ENCODE peak calls at places on chromosome 14, in five cellular contexts. Q is GM12878, F is A549, N is HepG2, R is endothelial cell of umbilical vein. S is an unnamed sample.

GRCh38 chr14:61362072-61362750 is 40.8 kb downstream of the PRKCH start:
- DNase-seq in Q (no peak), F (no peak), N (no peak), R (no peak), S (no peak)

GRCh38 chr14:85421166-85421877 is 108.6 kb upstream of the FLRT2 start:
- DNase-seq in Q (no peak), F (peak), N (no peak), R (no peak), S (peak)

GRCh38 chr14:67487937-67488893 is at the start of gene TMEM229B:
- DNase-seq in Q (peak), F (no peak), N (no peak), R (no peak), S (peak)

GRCh38 chr14:69528930-69529329 is 44.4 kb downstream of the PLEKHD1 start:
- DNase-seq in Q (no peak), F (no peak), N (no peak), R (no peak), S (no peak)

GRCh38 chr14:99234982-99235491 is 37.0 kb downstream of the BCL11B start:
- DNase-seq in Q (no peak), F (no peak), N (no peak), R (no peak), S (peak)

GRCh38 chr14:90412058-90412457 is 15.2 kb downstream of the CALM1 start:
- DNase-seq in Q (no peak), F (no peak), N (no peak), R (no peak), S (no peak)

GRCh38 chr14:35535794-35536112 is 1.8 kb downstream of the INSM2 start:
- DNase-seq in Q (no peak), F (no peak), N (no peak), R (no peak), S (no peak)

GRCh38 chr14:54208751-54209150 is 188.1 kb upstream of the CDKN3 start:
- DNase-seq in Q (no peak), F (no peak), N (no peak), R (peak), S (no peak)

GRCh38 chr14:51581017-51581881 is 70.5 kb upstream of the FRMD6 start:
- DNase-seq in Q (no peak), F (peak), N (no peak), R (peak), S (no peak)

GRCh38 chr14:94051779-94052178 is 25.6 kb downstream of the OTUB2 start:
- DNase-seq in Q (no peak), F (no peak), N (no peak), R (no peak), S (no peak)

GRCh38 chr14:79598339-79598738 is 613.0 kb downstream of the DIO2 start:
- DNase-seq in Q (no peak), F (no peak), N (no peak), R (no peak), S (no peak)

GRCh38 chr14:100246809-100247428 is 8.0 kb downstream of the YY1 start:
- DNase-seq in Q (no peak), F (peak), N (peak), R (peak), S (peak)

GRCh38 chr14:76227450-76228050 is 75.8 kb downstream of the GPATCH2L start:
- DNase-seq in Q (no peak), F (peak), N (no peak), R (no peak), S (peak)

GRCh38 chr14:61470261-61470953 is 149.0 kb downstream of the PRKCH start:
- DNase-seq in Q (no peak), F (peak), N (no peak), R (peak), S (peak)

GRCh38 chr14:65128096-65128495 is 25.8 kb upstream of the MAX start:
- DNase-seq in Q (no peak), F (no peak), N (no peak), R (no peak), S (no peak)

GRCh38 chr14:68707496-68707895 is 85.4 kb downstream of the ZFP36L1 start:
- DNase-seq in Q (no peak), F (no peak), N (no peak), R (no peak), S (no peak)

GRCh38 chr14:32908487-32909084 is 30.1 kb upstream of the NPAS3 start:
- DNase-seq in Q (no peak), F (no peak), N (no peak), R (no peak), S (no peak)

GRCh38 chr14:98133806-98134205 is 1138.2 kb downstream of the BCL11B start:
- DNase-seq in Q (no peak), F (peak), N (no peak), R (no peak), S (no peak)

GRCh38 chr14:99003646-99004045 is 268.4 kb downstream of the BCL11B start:
- DNase-seq in Q (no peak), F (no peak), N (no peak), R (no peak), S (no peak)

GRCh38 chr14:44612002-44612401 is 104.9 kb upstream of the FSCB start:
- DNase-seq in Q (no peak), F (no peak), N (no peak), R (no peak), S (no peak)

GRCh38 chr14:42855159-42855558 is 1248.5 kb downstream of the LRFN5 start:
- DNase-seq in Q (no peak), F (no peak), N (no peak), R (no peak), S (no peak)

GRCh38 chr14:57060276-57060956 is 208.3 kb downstream of the EXOC5 start:
- DNase-seq in Q (peak), F (no peak), N (no peak), R (no peak), S (no peak)

GRCh38 chr14:92556255-92556741 is 42.7 kb downstream of the RIN3 start:
- DNase-seq in Q (no peak), F (no peak), N (no peak), R (no peak), S (no peak)

GRCh38 chr14:66804141-66804540 is 296.2 kb downstream of the GPHN start:
- DNase-seq in Q (no peak), F (no peak), N (no peak), R (peak), S (no peak)

GRCh38 chr14:64841772-64842490 is 37.8 kb downstream of the SPTB start:
- DNase-seq in Q (no peak), F (no peak), N (no peak), R (no peak), S (no peak)

GRCh38 chr14:102046337-102047278 is 40.2 kb downstream of the HSP90AA1 start:
- DNase-seq in Q (no peak), F (peak), N (peak), R (peak), S (peak)

DNA sequence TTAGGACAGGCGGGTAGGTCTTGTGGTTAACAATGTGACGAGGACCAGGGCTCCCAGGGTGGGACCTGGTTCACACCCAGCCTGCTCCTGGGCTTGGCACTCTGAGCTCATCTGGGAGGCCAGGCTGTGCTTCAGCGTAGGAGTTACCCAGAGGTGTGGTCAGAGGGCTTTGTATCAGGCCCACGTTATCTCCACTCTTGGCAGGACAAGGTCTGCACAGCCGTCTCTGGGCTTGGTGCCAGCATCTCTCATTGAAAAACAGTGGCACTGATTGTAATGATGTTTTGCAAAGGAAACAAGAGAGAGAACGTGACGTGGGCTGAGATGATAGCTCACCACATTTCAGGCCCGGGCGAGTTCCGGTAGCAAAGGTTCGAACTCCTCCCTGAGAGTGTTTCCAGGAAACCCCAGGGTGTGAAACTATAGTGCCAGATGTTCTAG is 227.1 kb downstream of the KTN1 start:
- DNase-seq in Q (no peak), F (peak), N (peak), R (peak), S (no peak)
- TF ChIP-seq MYC in Q (no peak), F (no peak), N (no peak), R (no peak), S (no peak)

GRCh38 chr14:103206023-103206481 is 82.8 kb downstream of the TNFAIP2 start:
- DNase-seq in Q (no peak), F (no peak), N (no peak), R (no peak), S (no peak)

GRCh38 chr14:103207404-103208072 is 84.3 kb downstream of the TNFAIP2 start:
- DNase-seq in Q (no peak), F (no peak), N (no peak), R (no peak), S (no peak)

GRCh38 chr14:103205541-103205906 is 82.3 kb downstream of the TNFAIP2 start:
- DNase-seq in Q (no peak), F (no peak), N (no peak), R (no peak), S (no peak)

GRCh38 chr14:103204852-103205540 is 81.7 kb downstream of the TNFAIP2 start:
- DNase-seq in Q (no peak), F (peak), N (no peak), R (no peak), S (peak)

DNA sequence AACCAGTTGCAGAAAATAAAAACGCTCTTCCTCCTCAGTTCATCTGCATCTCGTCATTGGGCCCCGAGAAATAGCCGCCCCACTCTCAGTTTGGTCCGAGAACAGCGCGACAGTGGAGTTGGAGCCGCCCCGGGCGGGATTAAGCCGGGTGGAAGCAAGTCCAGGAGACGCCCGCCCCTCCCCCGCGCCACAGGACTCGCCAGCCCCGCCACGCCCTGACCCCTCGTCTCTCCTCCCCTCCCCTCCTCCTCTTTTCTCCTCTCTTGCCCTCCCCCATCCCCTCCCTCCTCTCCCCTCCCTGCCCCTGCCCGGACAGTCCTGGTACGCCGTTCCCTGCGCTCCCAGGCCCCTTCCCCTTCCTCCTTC is 83.8 kb downstream of the TNFAIP2 start:
- DNase-seq in Q (no peak), F (no peak), N (no peak), R (no peak), S (no peak)
- TF ChIP-seq MAX in Q (no peak), F (no peak), N (no peak), R (no peak), S (no peak)

GRCh38 chr14:24940213-24940783 is 109.6 kb downstream of the STXBP6 start:
- DNase-seq in Q (no peak), F (no peak), N (no peak), R (no peak), S (no peak)

GRCh38 chr14:24938593-24938992 is 111.4 kb downstream of the STXBP6 start:
- DNase-seq in Q (no peak), F (no peak), N (no peak), R (no peak), S (no peak)

GRCh38 chr14:24943024-24943423 is 106.9 kb downstream of the STXBP6 start:
- DNase-seq in Q (no peak), F (no peak), N (no peak), R (no peak), S (no peak)

GRCh38 chr14:24944800-24945199 is 105.1 kb downstream of the STXBP6 start:
- DNase-seq in Q (no peak), F (no peak), N (no peak), R (no peak), S (no peak)

GRCh38 chr14:24941719-24942118 is 108.2 kb downstream of the STXBP6 start:
- DNase-seq in Q (no peak), F (no peak), N (no peak), R (no peak), S (no peak)
- TF ChIP-seq MYC in Q (no peak), F (no peak), N (no peak), R (no peak), S (no peak)

DNA sequence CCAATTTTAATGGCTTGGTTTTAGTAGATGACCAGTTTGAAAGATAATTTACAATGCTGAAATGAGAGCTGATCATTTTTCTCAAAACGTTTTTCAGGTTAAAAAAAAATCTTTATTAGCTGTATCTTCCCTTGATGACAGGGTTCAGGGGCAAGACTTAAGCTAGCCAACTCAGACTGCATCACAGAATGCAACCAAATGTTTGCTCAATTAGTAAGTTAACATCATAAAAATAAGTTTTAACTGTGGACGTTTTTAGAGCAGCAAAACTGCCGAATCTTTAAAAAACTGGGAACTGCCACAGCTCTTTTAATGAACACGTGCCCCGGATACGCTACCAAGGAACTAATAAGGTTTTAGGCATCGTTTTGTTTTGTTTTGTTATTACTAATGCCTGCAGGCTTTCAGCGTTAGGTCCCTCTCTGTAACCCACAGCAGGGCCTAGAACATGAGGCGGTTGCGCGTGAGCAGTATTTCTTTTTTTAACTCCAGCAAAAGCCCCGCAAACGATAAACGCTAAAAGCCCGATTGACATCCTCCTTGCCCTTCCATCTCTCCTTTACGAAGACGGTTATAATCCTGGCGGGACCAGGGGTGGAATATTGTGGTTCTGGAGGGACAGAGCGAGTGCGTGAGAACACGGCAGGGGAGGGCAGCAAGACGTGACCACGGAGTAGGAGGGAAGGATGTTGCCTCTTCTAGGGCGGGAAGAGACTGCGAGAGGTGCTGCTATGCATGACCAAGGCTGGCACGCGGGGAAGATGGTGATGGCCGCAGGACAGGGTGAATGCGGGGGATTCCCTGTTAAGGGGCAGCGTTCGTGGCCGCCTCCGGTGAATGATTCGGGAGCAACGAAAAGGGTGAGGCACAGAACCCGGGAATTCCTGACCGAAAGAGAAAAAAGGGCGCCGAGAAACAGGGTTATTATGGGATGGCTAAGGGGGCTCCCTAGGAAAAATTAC is 652 bp downstream of the SUPT16H start:
- DNase-seq in Q (no peak), F (peak), N (peak), R (peak), S (peak)
- TF ChIP-seq MAX in Q (no peak), F (no peak), N (peak), R (no peak), S (peak)

DNA sequence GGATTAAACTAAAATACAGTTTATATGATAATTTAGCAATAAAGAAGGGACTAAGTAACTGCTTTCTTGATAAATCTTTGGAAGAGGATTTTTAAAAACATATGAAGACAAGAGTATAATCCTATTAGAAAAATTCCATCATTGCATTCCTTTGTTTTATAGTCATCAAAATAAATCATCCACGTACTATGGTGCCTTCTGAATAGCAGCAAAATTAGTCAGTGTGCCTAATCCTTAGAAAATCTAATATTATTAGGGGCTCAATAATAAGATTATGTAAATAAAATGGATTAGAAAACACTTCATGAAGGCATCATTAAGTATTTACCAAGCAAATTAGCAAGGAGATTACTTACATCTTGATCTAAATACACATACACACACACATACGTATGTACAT is 102.1 kb downstream of the KCNH5 start:
- DNase-seq in Q (no peak), F (no peak), N (no peak), R (no peak), S (no peak)
- TF ChIP-seq MYC in Q (no peak), F (no peak), N (no peak), R (no peak), S (no peak)

GRCh38 chr14:74855021-74855420 is 20.9 kb downstream of the PROX2 start:
- DNase-seq in Q (no peak), F (no peak), N (no peak), R (no peak), S (no peak)

GRCh38 chr14:74856366-74856765 is 19.6 kb downstream of the PROX2 start:
- DNase-seq in Q (no peak), F (no peak), N (no peak), R (no peak), S (peak)

GRCh38 chr14:74855945-74856344 is 20.0 kb downstream of the PROX2 start:
- DNase-seq in Q (no peak), F (no peak), N (no peak), R (no peak), S (no peak)

GRCh38 chr14:74853581-74853980 is 22.4 kb downstream of the PROX2 start:
- DNase-seq in Q (no peak), F (no peak), N (no peak), R (no peak), S (no peak)

DNA sequence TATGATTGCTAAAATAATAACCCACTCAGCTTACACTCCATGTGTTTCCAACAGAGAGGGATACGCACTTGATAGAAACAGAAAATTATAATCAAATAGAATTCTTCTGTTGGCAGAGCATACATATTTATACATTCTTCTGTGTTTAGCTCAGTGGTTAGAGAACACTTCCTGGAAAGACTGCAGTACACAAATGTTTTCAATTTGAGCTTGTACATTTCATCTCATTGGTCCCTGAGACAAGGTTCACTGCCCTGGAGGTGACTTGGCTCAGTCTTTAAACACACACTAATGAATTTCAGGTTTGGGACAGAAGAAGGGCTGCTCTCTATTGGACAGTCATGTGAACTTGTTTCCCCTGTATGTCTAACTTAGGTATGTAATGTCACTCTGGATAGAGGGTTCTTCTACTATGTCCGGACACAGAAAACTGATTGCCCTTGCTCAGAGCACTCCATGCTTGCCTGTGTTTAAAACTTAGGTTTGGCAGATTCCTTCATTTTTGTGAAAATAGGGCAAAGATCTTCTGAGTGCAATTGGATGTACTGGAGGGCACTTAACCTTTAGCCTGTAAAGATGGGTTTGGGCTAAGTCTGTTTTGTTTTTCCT is 22.9 kb downstream of the PROX2 start:
- DNase-seq in Q (no peak), F (no peak), N (no peak), R (no peak), S (no peak)
- TF ChIP-seq MAX in Q (no peak), F (no peak), N (no peak), R (no peak), S (no peak)

S was measured in NB4.